ENCODE peak calls at places on chromosomes 5 and 9, in nine cellular contexts. One of them, this sample, is unnamed.

GRCh38 chr9:72460342-72461312 is 60.8 kb upstream of the TMC1 start:
- DNase-seq in lung: no peak
- DNase-seq in lower lobe of right lung: no peak
- DNase-seq in pancreas: peak; percentile 68
- DNase-seq in heart left ventricle: no peak
- DNase-seq in heart right ventricle: no peak
- DNase-seq in stomach: no peak
- DNase-seq in ascending aorta: no peak
- DNase-seq in endodermal cell: no peak
- DNase-seq in this sample: no peak

GRCh38 chr9:131875828-131876485 is 136.1 kb upstream of the RAPGEF1 start:
- DNase-seq in lung: no peak
- DNase-seq in heart left ventricle: no peak
- DNase-seq in heart right ventricle: no peak
- DNase-seq in endodermal cell: no peak
- DNase-seq in stomach: no peak
- DNase-seq in lower lobe of right lung: no peak
- DNase-seq in pancreas: no peak
- DNase-seq in ascending aorta: no peak
- DNase-seq in this sample: no peak

GRCh38 chr9:107620801-107621200 is 131.2 kb upstream of the KLF4 start:
- DNase-seq in stomach: no peak
- DNase-seq in ascending aorta: no peak
- DNase-seq in lower lobe of right lung: no peak
- DNase-seq in heart right ventricle: no peak
- DNase-seq in lung: no peak
- DNase-seq in endodermal cell: no peak
- DNase-seq in pancreas: no peak
- DNase-seq in heart left ventricle: no peak
- DNase-seq in this sample: no peak

GRCh38 chr9:121640076-121640475 is 11.4 kb upstream of the DAB2IP start:
- DNase-seq in endodermal cell: peak; percentile 88
- DNase-seq in ascending aorta: no peak
- DNase-seq in lower lobe of right lung: peak; percentile 65
- DNase-seq in stomach: peak; percentile 85
- DNase-seq in heart left ventricle: peak; percentile 65
- DNase-seq in heart right ventricle: peak; percentile 73
- DNase-seq in pancreas: peak; percentile 40
- DNase-seq in lung: no peak
- DNase-seq in this sample: peak; percentile 88

GRCh38 chr5:101977729-101978345 is 318.2 kb downstream of the SLCO4C1 start:
- DNase-seq in lung: no peak
- DNase-seq in stomach: no peak
- DNase-seq in lower lobe of right lung: no peak
- DNase-seq in ascending aorta: no peak
- DNase-seq in pancreas: no peak
- DNase-seq in heart left ventricle: no peak
- DNase-seq in heart right ventricle: no peak
- DNase-seq in endodermal cell: no peak
- DNase-seq in this sample: no peak

GRCh38 chr5:149160291-149160787 is 19.0 kb downstream of the ABLIM3 start:
- DNase-seq in heart left ventricle: no peak
- DNase-seq in endodermal cell: no peak
- DNase-seq in pancreas: no peak
- DNase-seq in ascending aorta: no peak
- DNase-seq in heart right ventricle: no peak
- DNase-seq in stomach: no peak
- DNase-seq in lung: no peak
- DNase-seq in lower lobe of right lung: no peak
- DNase-seq in this sample: no peak

GRCh38 chr5:21154526-21154925 is 1166.5 kb upstream of the CDH18 start:
- DNase-seq in heart right ventricle: no peak
- DNase-seq in pancreas: no peak
- DNase-seq in ascending aorta: no peak
- DNase-seq in lower lobe of right lung: no peak
- DNase-seq in stomach: no peak
- DNase-seq in heart left ventricle: no peak
- DNase-seq in endodermal cell: no peak
- DNase-seq in lung: no peak
- DNase-seq in this sample: no peak

GRCh38 chr5:100623719-100624118 is 88.5 kb downstream of the FAM174A start:
- DNase-seq in ascending aorta: no peak
- DNase-seq in heart left ventricle: no peak
- DNase-seq in lung: no peak
- DNase-seq in pancreas: no peak
- DNase-seq in heart right ventricle: no peak
- DNase-seq in lower lobe of right lung: no peak
- DNase-seq in endodermal cell: no peak
- DNase-seq in stomach: no peak
- DNase-seq in this sample: no peak

GRCh38 chr5:3004361-3005080 is 253.0 kb upstream of the IRX2 start:
- DNase-seq in heart right ventricle: no peak
- DNase-seq in ascending aorta: no peak
- DNase-seq in lung: no peak
- DNase-seq in stomach: no peak
- DNase-seq in heart left ventricle: no peak
- DNase-seq in endodermal cell: peak; percentile 16
- DNase-seq in pancreas: no peak
- DNase-seq in lower lobe of right lung: no peak
- DNase-seq in this sample: no peak

GRCh38 chr5:6905883-6906282 is 192.7 kb downstream of the TENT4A start:
- DNase-seq in heart left ventricle: peak; percentile 63
- DNase-seq in endodermal cell: no peak
- DNase-seq in ascending aorta: no peak
- DNase-seq in lung: no peak
- DNase-seq in heart right ventricle: no peak
- DNase-seq in stomach: no peak
- DNase-seq in lower lobe of right lung: no peak
- DNase-seq in pancreas: no peak
- DNase-seq in this sample: no peak

GRCh38 chr9:86749530-86750275 is 197.6 kb downstream of the GAS1 start:
- DNase-seq in pancreas: no peak
- DNase-seq in lower lobe of right lung: no peak
- DNase-seq in heart right ventricle: no peak
- DNase-seq in stomach: no peak
- DNase-seq in lung: no peak
- DNase-seq in endodermal cell: no peak
- DNase-seq in ascending aorta: no peak
- DNase-seq in heart left ventricle: no peak
- DNase-seq in this sample: no peak

GRCh38 chr5:63245271-63245670 is 666.7 kb downstream of the LRRC70 start:
- DNase-seq in lung: no peak
- DNase-seq in heart right ventricle: no peak
- DNase-seq in pancreas: no peak
- DNase-seq in endodermal cell: no peak
- DNase-seq in lower lobe of right lung: no peak
- DNase-seq in stomach: no peak
- DNase-seq in ascending aorta: no peak
- DNase-seq in heart left ventricle: no peak
- DNase-seq in this sample: no peak

GRCh38 chr5:5335708-5336211 is 86.7 kb upstream of the ICE1 start:
- DNase-seq in stomach: no peak
- DNase-seq in heart right ventricle: no peak
- DNase-seq in lower lobe of right lung: no peak
- DNase-seq in pancreas: no peak
- DNase-seq in lung: no peak
- DNase-seq in ascending aorta: no peak
- DNase-seq in endodermal cell: peak; percentile 38
- DNase-seq in heart left ventricle: no peak
- DNase-seq in this sample: no peak

GRCh38 chr9:134221273-134222017 is 57.1 kb upstream of the RNU6ATAC start:
- DNase-seq in lower lobe of right lung: peak; percentile 44
- DNase-seq in heart right ventricle: peak; percentile 4
- DNase-seq in lung: no peak
- DNase-seq in stomach: no peak
- DNase-seq in endodermal cell: no peak
- DNase-seq in ascending aorta: no peak
- DNase-seq in pancreas: no peak
- DNase-seq in heart left ventricle: peak; percentile 8
- DNase-seq in this sample: no peak

DNA sequence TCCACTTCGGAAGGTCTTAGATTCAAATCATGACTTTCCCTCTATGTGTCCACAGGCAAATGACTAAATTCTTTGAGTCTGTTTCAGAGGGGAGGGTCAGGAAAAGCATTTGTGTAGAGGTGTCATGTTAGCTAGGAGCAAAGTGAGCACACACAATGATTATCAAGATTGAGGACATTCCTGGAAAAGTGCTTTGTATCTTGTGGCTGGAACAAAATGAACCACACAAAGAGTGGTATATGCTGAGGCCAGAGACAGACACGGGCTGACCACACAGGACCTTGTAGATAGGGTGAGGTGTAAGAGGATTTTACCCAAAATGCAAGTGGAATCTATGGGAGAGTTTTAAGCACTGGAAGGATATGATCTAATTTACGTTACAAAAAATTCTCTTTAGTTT is 245.3 kb upstream of the NMUR2 start:
- DNase-seq in ascending aorta: no peak
- DNase-seq in endodermal cell: no peak
- DNase-seq in heart right ventricle: no peak
- DNase-seq in pancreas: no peak
- DNase-seq in lung: no peak
- DNase-seq in stomach: no peak
- DNase-seq in heart left ventricle: no peak
- DNase-seq in lower lobe of right lung: no peak
- DNase-seq in this sample: no peak
- TF ChIP-seq CTCF in ascending aorta: no peak
- TF ChIP-seq CTCF in endodermal cell: no peak
- TF ChIP-seq CTCF in heart right ventricle: no peak
- TF ChIP-seq CTCF in pancreas: no peak
- TF ChIP-seq CTCF in lung: no peak
- TF ChIP-seq CTCF in stomach: no peak
- TF ChIP-seq CTCF in heart left ventricle: no peak
- TF ChIP-seq CTCF in lower lobe of right lung: no peak
- TF ChIP-seq CTCF in this sample: no peak

GRCh38 chr9:129458663-129459549 is 162.0 kb downstream of the C9orf50 start:
- DNase-seq in heart right ventricle: peak; percentile 71
- DNase-seq in ascending aorta: peak; percentile 51
- DNase-seq in heart left ventricle: peak; percentile 80
- DNase-seq in lung: peak; percentile 36
- DNase-seq in lower lobe of right lung: peak; percentile 61
- DNase-seq in pancreas: peak; percentile 79
- DNase-seq in endodermal cell: peak; percentile 74
- DNase-seq in stomach: peak; percentile 86
- DNase-seq in this sample: peak; percentile 62
- H3K4me1 ChIP-seq in heart right ventricle: peaks cover 36% of the 10 kb centered on the region
- H3K4me1 ChIP-seq in ascending aorta: peaks cover 22% of the 10 kb centered on the region
- H3K4me1 ChIP-seq in heart left ventricle: peaks cover 34% of the 10 kb centered on the region
- H3K4me1 ChIP-seq in lung: peaks cover 12% of the 10 kb centered on the region
- H3K4me1 ChIP-seq in lower lobe of right lung: peaks cover 37% of the 10 kb centered on the region
- H3K4me1 ChIP-seq in pancreas: peaks cover 17% of the 10 kb centered on the region
- H3K4me1 ChIP-seq in endodermal cell: peaks cover 11% of the 10 kb centered on the region
- H3K4me1 ChIP-seq in stomach: peaks cover 68% of the 10 kb centered on the region
- H3K4me1 ChIP-seq in this sample: peaks cover 20% of the 10 kb centered on the region

GRCh38 chr5:142363619-142363963 is 38.8 kb upstream of the SPRY4 start:
- DNase-seq in heart right ventricle: no peak
- DNase-seq in ascending aorta: no peak
- DNase-seq in lower lobe of right lung: no peak
- DNase-seq in lung: no peak
- DNase-seq in stomach: no peak
- DNase-seq in pancreas: no peak
- DNase-seq in heart left ventricle: no peak
- DNase-seq in endodermal cell: no peak
- DNase-seq in this sample: no peak

GRCh38 chr5:142368529-142368928 is 43.7 kb upstream of the SPRY4 start:
- DNase-seq in heart left ventricle: no peak
- DNase-seq in lower lobe of right lung: no peak
- DNase-seq in lung: no peak
- DNase-seq in ascending aorta: no peak
- DNase-seq in endodermal cell: no peak
- DNase-seq in stomach: no peak
- DNase-seq in heart right ventricle: no peak
- DNase-seq in pancreas: no peak
- DNase-seq in this sample: no peak

GRCh38 chr5:142364251-142365145 is 39.7 kb upstream of the SPRY4 start:
- DNase-seq in heart right ventricle: peak; percentile 64
- DNase-seq in stomach: no peak
- DNase-seq in ascending aorta: no peak
- DNase-seq in heart left ventricle: peak; percentile 82
- DNase-seq in endodermal cell: peak; percentile 75
- DNase-seq in lung: no peak
- DNase-seq in lower lobe of right lung: no peak
- DNase-seq in pancreas: no peak
- DNase-seq in this sample: peak; percentile 63

GRCh38 chr5:142360607-142361120 is 35.8 kb upstream of the SPRY4 start:
- DNase-seq in lung: no peak
- DNase-seq in heart right ventricle: no peak
- DNase-seq in stomach: peak; percentile 37
- DNase-seq in pancreas: peak; percentile 24
- DNase-seq in endodermal cell: peak; percentile 90
- DNase-seq in lower lobe of right lung: no peak
- DNase-seq in ascending aorta: no peak
- DNase-seq in heart left ventricle: no peak
- DNase-seq in this sample: no peak

DNA sequence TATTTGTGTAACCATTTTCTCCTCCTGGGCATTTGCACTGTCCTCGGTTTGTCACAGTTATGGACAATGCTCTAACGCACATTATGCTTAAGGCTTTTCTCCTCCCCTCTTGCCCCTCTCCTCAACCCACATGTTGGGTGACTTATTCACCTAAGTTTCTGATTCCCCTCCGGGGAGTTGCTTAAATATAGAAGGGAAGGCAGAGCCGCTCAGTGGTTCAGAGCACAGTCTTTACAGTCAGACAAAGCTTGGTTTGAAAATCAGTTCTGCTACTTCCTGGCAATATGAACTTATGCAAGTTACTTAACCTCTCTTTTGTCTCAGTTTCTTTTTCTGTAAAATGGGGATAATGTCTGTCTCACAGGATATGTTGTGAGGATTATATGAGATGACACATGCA is 41.2 kb upstream of the SPRY4 start:
- DNase-seq in heart right ventricle: no peak
- DNase-seq in heart left ventricle: no peak
- DNase-seq in pancreas: no peak
- DNase-seq in endodermal cell: no peak
- DNase-seq in lung: no peak
- DNase-seq in ascending aorta: no peak
- DNase-seq in lower lobe of right lung: no peak
- DNase-seq in stomach: no peak
- DNase-seq in this sample: no peak
- H3K27ac ChIP-seq in heart right ventricle: no peak overlapping the region
- H3K27ac ChIP-seq in heart left ventricle: no peak overlapping the region
- H3K27ac ChIP-seq in pancreas: no peak overlapping the region
- H3K27ac ChIP-seq in endodermal cell: no peak overlapping the region
- H3K27ac ChIP-seq in lung: no peak overlapping the region
- H3K27ac ChIP-seq in ascending aorta: no peak overlapping the region
- H3K27ac ChIP-seq in lower lobe of right lung: no peak overlapping the region
- H3K27ac ChIP-seq in stomach: no peak overlapping the region
- H3K27ac ChIP-seq in this sample: no peak overlapping the region

DNA sequence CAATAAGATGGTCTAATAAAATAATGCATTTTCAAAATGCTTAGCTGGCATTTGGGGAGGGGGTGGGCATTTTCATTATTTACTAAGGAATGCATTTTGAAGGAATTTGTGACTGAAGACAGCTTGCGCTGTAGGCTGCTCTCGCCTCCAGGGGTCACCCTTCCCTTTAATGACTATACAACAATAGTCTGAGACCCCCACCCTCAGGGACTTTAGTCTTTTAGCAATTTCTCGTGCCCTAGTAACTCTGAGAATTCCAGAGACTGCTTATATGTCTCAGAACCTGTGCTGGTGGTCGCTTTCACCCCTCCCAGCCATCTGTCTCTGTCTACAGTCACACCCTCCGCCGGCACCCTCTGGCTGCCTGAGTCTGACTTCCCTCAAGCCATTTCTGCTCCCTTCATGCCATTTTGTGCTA is 671.5 kb downstream of the NR2F1-AS1 start:
- DNase-seq in pancreas: no peak
- DNase-seq in endodermal cell: peak; percentile 81
- DNase-seq in heart right ventricle: no peak
- DNase-seq in stomach: no peak
- DNase-seq in lung: no peak
- DNase-seq in lower lobe of right lung: no peak
- DNase-seq in heart left ventricle: no peak
- DNase-seq in ascending aorta: no peak
- DNase-seq in this sample: no peak
- TF ChIP-seq CTCF in pancreas: no peak
- TF ChIP-seq CTCF in endodermal cell: peak; percentile 93
- TF ChIP-seq CTCF in heart right ventricle: peak; percentile 23
- TF ChIP-seq CTCF in stomach: no peak
- TF ChIP-seq CTCF in lung: no peak
- TF ChIP-seq CTCF in lower lobe of right lung: no peak
- TF ChIP-seq CTCF in heart left ventricle: peak; percentile 24
- TF ChIP-seq CTCF in ascending aorta: peak; percentile 14
- TF ChIP-seq CTCF in this sample: no peak

This sample was measured in Peyer's patch.